ENCODE peak calls at places on chromosome X, in eight cellular contexts. G is iris pigment epithelial cell; A is activated naive CD4-positive, alpha-beta T cell; V is HEK293T; S is AG10803; R is GM12865; L is thyroid gland; Q is H9. F is an unnamed sample.
A peak's percentile ranks its signal among the peaks of the same experiment; 100 is the strongest.

GRCh38 chrX:10971176-10971575 is 140.0 kb upstream of the HCCS start:
- DNase-seq in R (no peak), L (no peak), Q (no peak), G (peak; percentile 62), V (no peak), S (peak; percentile 25), A (no peak), F (no peak)

GRCh38 chrX:119622356-119623232 is 16.4 kb upstream of the NKRF start:
- DNase-seq in R (no peak), L (no peak), V (no peak), G (peak; percentile 52), Q (no peak), A (no peak), S (peak; percentile 71), F (no peak)

GRCh38 chrX:30939928-30940327 is 50.9 kb upstream of the TAB3 start:
- DNase-seq in L (no peak), R (no peak), V (no peak), S (no peak), Q (no peak), G (no peak), A (no peak), F (no peak)

GRCh38 chrX:120753413-120754251 is 122.0 kb downstream of the CT47B1 start:
- DNase-seq in L (no peak), R (peak; percentile 36), S (no peak), Q (no peak), V (no peak), G (no peak), A (no peak), F (no peak)

GRCh38 chrX:150547511-150548115 is 20.8 kb upstream of the MTM1 start:
- DNase-seq in Q (peak; percentile 63), R (peak; percentile 72), L (peak; percentile 88), A (no peak), S (peak; percentile 38), V (no peak), G (peak; percentile 56), F (no peak)

GRCh38 chrX:40094041-40094899 is 3.5 kb downstream of the BCOR start:
- DNase-seq in G (peak; percentile 49), Q (peak; percentile 70), S (no peak), V (no peak), L (peak; percentile 51), R (peak; percentile 23), A (no peak), F (no peak)

GRCh38 chrX:50402886-50403285 is 67.7 kb downstream of the DGKK start:
- DNase-seq in Q (no peak), A (no peak), R (no peak), G (no peak), V (no peak), S (no peak), L (no peak), F (no peak)

GRCh38 chrX:45515262-45516215 is 314.9 kb upstream of the DIPK2B start:
- DNase-seq in Q (no peak), G (peak; percentile 93), V (peak; percentile 42), R (peak; percentile 22), S (peak; percentile 96), A (no peak), L (peak; percentile 47), F (no peak)

GRCh38 chrX:154988719-154989118 is 33.8 kb downstream of the F8 start:
- DNase-seq in L (no peak), S (no peak), Q (no peak), G (no peak), R (no peak), A (no peak), V (no peak), F (no peak)

F was measured in central memory CD8-positive, alpha-beta T cell.